ENCODE peak calls at places on chromosomes 3 and 15, in eight cellular contexts. R, T, D, M, S, A, G and E are unnamed samples.

GRCh38 chr15:70126382-70126781 is 28.7 kb upstream of the TLE3 start:
- DNase-seq in G (no peak), D (no peak), A (no peak), S (no peak), T (no peak), R (no peak), M (no peak), E (no peak)

GRCh38 chr3:31013843-31014242 is 119.4 kb upstream of the GADL1 start:
- DNase-seq in A (no peak), D (no peak), R (no peak), M (no peak), T (no peak), G (no peak), S (no peak), E (no peak)

GRCh38 chr3:135329479-135329878 is 534.4 kb downstream of the EPHB1 start:
- DNase-seq in S (no peak), T (no peak), G (no peak), D (no peak), R (no peak), A (no peak), M (no peak), E (no peak)

GRCh38 chr3:191263365-191263764 is 64.3 kb downstream of the OSTN start:
- DNase-seq in S (no peak), M (peak; percentile 41), G (peak; percentile 12), T (no peak), R (no peak), A (no peak), D (no peak), E (no peak)

GRCh38 chr3:188164248-188164687 is 10.3 kb downstream of the LPP start:
- DNase-seq in A (peak; percentile 12), G (no peak), T (no peak), R (peak; percentile 25), M (no peak), D (peak; percentile 54), S (no peak), E (no peak)

GRCh38 chr15:44340410-44340809 is 51.9 kb downstream of the GOLM2 start:
- DNase-seq in A (no peak), G (peak; percentile 15), S (no peak), M (no peak), D (no peak), T (no peak), R (no peak), E (no peak)

GRCh38 chr15:48040166-48040817 is 80.5 kb upstream of the SLC24A5 start:
- DNase-seq in T (no peak), D (no peak), M (no peak), A (no peak), S (no peak), G (no peak), R (peak; percentile 82), E (no peak)

GRCh38 chr3:55402886-55403605 is 84.1 kb downstream of the WNT5A start:
- DNase-seq in D (no peak), R (no peak), G (no peak), M (no peak), T (no peak), S (no peak), A (no peak), E (no peak)

GRCh38 chr3:10933958-10934481 is 58.5 kb upstream of the SLC6A1 start:
- DNase-seq in M (no peak), T (no peak), D (no peak), G (peak; percentile 62), S (no peak), A (no peak), R (peak; percentile 2), E (no peak)

GRCh38 chr3:175153595-175153994 is 294.5 kb downstream of the NAALADL2 start:
- DNase-seq in M (no peak), D (no peak), T (no peak), R (no peak), A (no peak), S (no peak), G (no peak), E (no peak)

GRCh38 chr3:102179321-102180290 is 255.2 kb upstream of the ZPLD1 start:
- DNase-seq in S (no peak), D (no peak), T (no peak), G (no peak), M (peak; percentile 27), A (no peak), R (no peak), E (no peak)

GRCh38 chr3:47741925-47742324 is 39.8 kb downstream of the SMARCC1 start:
- DNase-seq in M (peak; percentile 24), A (no peak), S (no peak), G (no peak), R (no peak), D (no peak), T (no peak), E (no peak)

GRCh38 chr15:63198752-63199250 is 9.4 kb downstream of the RAB8B start:
- DNase-seq in S (no peak), R (no peak), G (no peak), A (no peak), T (no peak), D (no peak), M (no peak), E (no peak)

GRCh38 chr3:64763980-64764379 is 76.2 kb upstream of the ADAMTS9 start:
- DNase-seq in M (no peak), R (peak; percentile 11), A (no peak), G (no peak), T (no peak), S (no peak), D (no peak), E (no peak)

GRCh38 chr3:107969994-107970896 is 120.6 kb downstream of the CD47 start:
- DNase-seq in M (no peak), T (no peak), S (no peak), D (no peak), G (no peak), A (no peak), R (peak; percentile 23), E (no peak)

GRCh38 chr3:147412917-147413711 is 3.9 kb downstream of the ZIC1 start:
- DNase-seq in A (no peak), G (no peak), R (no peak), T (no peak), D (no peak), M (no peak), S (peak; percentile 11), E (no peak)

GRCh38 chr15:88331291-88331690 is 74.8 kb upstream of the NTRK3 start:
- DNase-seq in M (peak; percentile 63), R (peak; percentile 50), S (peak; percentile 81), A (no peak), D (peak; percentile 61), G (peak; percentile 21), T (no peak), E (no peak)

GRCh38 chr3:49659756-49660155 is 14.4 kb upstream of the APEH start:
- DNase-seq in M (no peak), A (no peak), R (no peak), S (no peak), T (no peak), D (no peak), G (no peak), E (no peak)